ENCODE peak calls at places on chromosomes 5 and 9, in six cellular contexts. P is CD4-positive, alpha-beta T cell; A is fibroblast of lung; U is IMR-90; M is aorta; F is CD8-positive, alpha-beta T cell. R is an unnamed sample.

GRCh38 chr5:126777257-126777973 is 479 bp downstream of the LMNB1 start:
- DNase-seq in F (peak; percentile 53), M (peak; percentile 85), A (peak; percentile 70), P (peak; percentile 55), U (peak; percentile 61), R (peak; percentile 90)

GRCh38 chr5:51495672-51496071 is 112.4 kb downstream of the ISL1 start:
- DNase-seq in A (peak; percentile 80), M (no peak), P (no peak), U (peak; percentile 6), F (no peak), R (no peak)

GRCh38 chr5:157265714-157266285 is at the start of gene CYFIP2:
- DNase-seq in A (peak; percentile 23), U (peak; percentile 4), M (peak; percentile 89), P (peak; percentile 78), F (peak; percentile 85), R (peak; percentile 95)

GRCh38 chr9:127809562-127810377 is 7.1 kb downstream of the FPGS start:
- DNase-seq in F (no peak), A (peak; percentile 20), U (no peak), P (no peak), M (no peak), R (peak; percentile 90)

GRCh38 chr5:172410160-172410559 is 44.2 kb downstream of the SH3PXD2B start:
- DNase-seq in M (no peak), U (peak; percentile 87), F (no peak), P (no peak), A (peak; percentile 86), R (no peak)

GRCh38 chr5:178237431-178238312 is 5.1 kb upstream of the PHYKPL start:
- DNase-seq in A (peak; percentile 57), P (no peak), M (no peak), U (peak; percentile 15), F (no peak), R (peak; percentile 89)

GRCh38 chr9:7146582-7146981 is 388.8 kb downstream of the KDM4C start:
- DNase-seq in U (no peak), A (no peak), F (no peak), P (no peak), M (no peak), R (no peak)

GRCh38 chr5:103519550-103519949 is 43.0 kb downstream of the NUDT12 start:
- DNase-seq in M (no peak), F (no peak), U (peak; percentile 8), A (no peak), P (no peak), R (no peak)

GRCh38 chr5:137858223-137858916 is 9.3 kb upstream of the MYOT start:
- DNase-seq in A (peak; percentile 29), U (peak; percentile 7), P (no peak), M (no peak), F (no peak), R (no peak)

GRCh38 chr5:180209137-180209581 is at the start of gene RASGEF1C:
- DNase-seq in M (no peak), A (peak; percentile 48), U (peak; percentile 47), P (peak; percentile 39), F (peak; percentile 57), R (peak; percentile 99)

GRCh38 chr9:127253446-127253845 is 11.1 kb upstream of the GARNL3 start:
- DNase-seq in U (no peak), P (no peak), M (no peak), A (no peak), F (no peak), R (no peak)

GRCh38 chr5:96509313-96509712 is 76.3 kb upstream of the PCSK1 start:
- DNase-seq in U (peak; percentile 31), M (no peak), F (no peak), A (peak; percentile 55), P (no peak), R (no peak)

GRCh38 chr9:84846501-84847323 is 177.2 kb downstream of the NTRK2 start:
- DNase-seq in U (no peak), P (no peak), F (no peak), M (no peak), A (peak; percentile 17), R (no peak)

GRCh38 chr5:142545653-142546322 is 140.1 kb downstream of the FGF1 start:
- DNase-seq in A (peak; percentile 52), M (no peak), F (no peak), P (no peak), U (peak; percentile 84), R (no peak)

GRCh38 chr9:36328798-36329411 is 70.7 kb upstream of the GNE start:
- DNase-seq in U (peak; percentile 80), A (peak; percentile 57), M (no peak), P (peak; percentile 14), F (peak; percentile 11), R (peak; percentile 83)

GRCh38 chr9:138116521-138116920 is 238.9 kb downstream of the CACNA1B start:
- DNase-seq in M (no peak), U (no peak), F (no peak), P (no peak), A (no peak), R (peak; percentile 80)

GRCh38 chr9:21252727-21253547 is 13.1 kb upstream of the IFNA14 start:
- DNase-seq in P (no peak), U (peak; percentile 14), M (no peak), A (peak; percentile 27), F (no peak), R (peak; percentile 68)

GRCh38 chr9:23153058-23153457 is 673.0 kb downstream of the ELAVL2 start:
- DNase-seq in M (no peak), F (no peak), P (no peak), U (no peak), A (no peak), R (no peak)

GRCh38 chr5:98563885-98564653 is 209.4 kb upstream of the RGMB start:
- DNase-seq in P (no peak), U (no peak), F (no peak), M (no peak), A (no peak), R (no peak)

GRCh38 chr5:137995747-137996123 is 37.1 kb downstream of the FAM13B start:
- DNase-seq in A (no peak), M (no peak), P (no peak), F (no peak), U (no peak), R (no peak)

GRCh38 chr5:127486471-127486870 is 31.0 kb upstream of the PRRC1 start:
- DNase-seq in P (no peak), M (no peak), U (no peak), F (no peak), A (no peak), R (no peak)

GRCh38 chr5:38793099-38793498 is 52.7 kb upstream of the OSMR start:
- DNase-seq in M (no peak), F (no peak), U (no peak), A (no peak), P (no peak), R (no peak)

DNA sequence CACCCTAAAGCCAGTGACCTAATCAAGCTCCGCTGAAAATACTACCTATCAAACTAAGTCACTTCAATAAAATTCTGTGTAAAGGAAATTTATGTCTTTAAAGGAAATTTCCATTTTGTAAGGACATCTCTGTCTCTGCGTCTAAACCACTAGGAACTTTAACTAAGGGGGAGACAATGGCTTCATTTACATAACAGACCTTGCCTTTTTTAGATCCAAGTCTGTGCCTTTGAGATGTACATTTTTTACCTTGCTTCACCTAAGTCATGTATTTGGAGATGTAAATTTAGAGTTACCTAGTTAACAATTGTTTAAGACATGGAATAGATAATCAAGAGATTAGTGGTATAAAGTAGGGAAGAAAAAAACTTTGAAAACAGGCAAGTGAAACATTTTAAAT is 10.2 kb upstream of the GLT6D1 start:
- DNase-seq in P (no peak), U (no peak), F (no peak), A (no peak), M (no peak), R (no peak)
- H3K9me3 ChIP-seq in P (peaks cover 38% of the 10 kb centered on the region), U (peaks cover 25% of the 10 kb centered on the region), F (peaks cover 20% of the 10 kb centered on the region), A (no peaks in the 10 kb centered on the region), M (peaks cover 13% of the 10 kb centered on the region), R (peaks cover 4% of the 10 kb centered on the region)

GRCh38 chr9:5651246-5651645 is 22.3 kb downstream of the RIC1 start:
- DNase-seq in P (no peak), M (no peak), U (no peak), A (peak; percentile 72), F (no peak), R (no peak)

GRCh38 chr9:5652810-5653209 is 23.9 kb downstream of the RIC1 start:
- DNase-seq in A (no peak), M (no peak), F (no peak), P (no peak), U (no peak), R (no peak)

GRCh38 chr9:5650356-5651105 is 21.6 kb downstream of the RIC1 start:
- DNase-seq in P (no peak), F (no peak), A (no peak), M (no peak), U (no peak), R (peak; percentile 36)
- H3K9me3 ChIP-seq in P (peaks cover 47% of the 10 kb centered on the region), F (peaks cover 9% of the 10 kb centered on the region), A (no peaks in the 10 kb centered on the region), M (peaks cover 1% of the 10 kb centered on the region), U (peaks cover 5% of the 10 kb centered on the region), R (no peaks in the 10 kb centered on the region)

DNA sequence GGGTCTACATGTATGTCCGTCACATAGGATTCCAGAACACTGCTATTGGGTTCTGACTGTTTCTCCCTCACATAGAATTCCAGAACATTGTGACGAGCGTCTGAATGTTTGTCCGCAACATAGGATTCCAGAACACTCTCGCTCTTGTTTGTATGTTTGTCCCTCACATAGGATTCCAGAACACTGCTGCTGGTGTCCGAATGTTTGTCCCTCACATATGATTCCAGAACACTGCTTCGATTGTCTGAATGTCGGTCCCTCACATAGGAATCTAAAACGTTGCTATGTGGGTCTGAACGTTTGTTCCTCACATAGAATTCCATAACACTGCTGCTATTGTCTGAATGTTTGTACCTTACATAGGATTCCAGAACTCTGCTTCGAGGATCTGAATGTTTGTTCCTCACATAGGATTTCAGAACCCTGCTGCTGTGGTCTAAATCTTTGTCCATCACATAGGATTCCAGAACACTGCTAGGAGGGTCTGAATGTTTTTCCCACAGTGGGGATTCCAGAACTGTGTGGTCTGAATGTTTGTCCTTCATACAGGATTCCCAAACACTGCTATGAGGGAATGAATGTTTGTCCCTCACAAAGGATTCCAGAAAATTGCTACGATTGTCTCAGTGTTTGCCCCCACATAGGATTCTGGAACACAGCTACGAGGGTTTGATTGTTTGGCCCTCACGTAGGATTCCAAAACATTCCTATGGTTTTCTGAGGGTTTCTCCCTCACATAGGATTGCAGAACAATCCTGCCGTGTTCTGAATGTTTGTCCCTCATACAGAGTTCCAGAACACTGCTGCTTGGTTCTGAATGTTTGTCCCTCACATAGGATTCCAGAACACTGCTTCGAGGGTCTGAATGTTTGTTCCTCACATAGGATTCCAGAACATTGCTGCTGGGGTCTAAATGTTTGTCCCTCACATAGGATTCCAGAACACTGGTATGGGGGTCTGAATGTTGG is 220.5 kb downstream of the FOXD4L6 start:
- DNase-seq in F (no peak), A (no peak), M (no peak), P (no peak), U (no peak), R (no peak)
- H3K9me3 ChIP-seq in F (peaks cover 56% of the 10 kb centered on the region), A (no peaks in the 10 kb centered on the region), M (peaks cover 52% of the 10 kb centered on the region), P (peaks cover 96% of the 10 kb centered on the region), U (peaks cover 54% of the 10 kb centered on the region), R (peaks cover 11% of the 10 kb centered on the region)

GRCh38 chr5:131906668-131907067 is 38.8 kb downstream of the MEIKIN start:
- DNase-seq in P (no peak), A (no peak), F (no peak), U (no peak), M (no peak), R (no peak)
- H3K9me3 ChIP-seq in P (peaks cover 26% of the 10 kb centered on the region), A (no peaks in the 10 kb centered on the region), F (peaks cover 13% of the 10 kb centered on the region), U (no peaks in the 10 kb centered on the region), M (no peaks in the 10 kb centered on the region), R (no peaks in the 10 kb centered on the region)

GRCh38 chr5:17261075-17261474 is 43.6 kb downstream of the BASP1 start:
- DNase-seq in M (no peak), U (no peak), A (peak; percentile 34), F (no peak), P (no peak), R (no peak)
- H3K9me3 ChIP-seq in M (no peaks in the 10 kb centered on the region), U (no peaks in the 10 kb centered on the region), A (no peaks in the 10 kb centered on the region), F (no peaks in the 10 kb centered on the region), P (no peaks in the 10 kb centered on the region), R (no peaks in the 10 kb centered on the region)